ENCODE peak calls at places on chromosomes 2 and 18, in eight cellular contexts. M is uterus, O is fibroblast of pulmonary artery, G is transverse colon, Y is breast epithelium, P is IMR-90, L is epithelial cell of esophagus, Q is ascending aorta. U is an unnamed sample.

GRCh38 chr2:155815851-155816250 is 516.7 kb downstream of the NR4A2 start:
- DNase-seq in M (no peak), O (peak), G (no peak), Y (no peak), P (no peak), L (peak), Q (no peak), U (no peak)

GRCh38 chr18:41075212-41075611 is 879.8 kb upstream of the PIK3C3 start:
- DNase-seq in M (no peak), O (peak), G (no peak), Y (no peak), P (peak), L (peak), Q (no peak), U (peak)

GRCh38 chr2:70541481-70542020 is 12.1 kb downstream of the TGFA start:
- DNase-seq in M (no peak), O (no peak), G (no peak), Y (no peak), P (no peak), L (peak), Q (no peak), U (no peak)

GRCh38 chr2:71880846-71881610 is 266.6 kb downstream of the CYP26B1 start:
- DNase-seq in M (peak), O (peak), G (peak), Y (no peak), P (peak), L (peak), Q (peak), U (peak)

GRCh38 chr2:128499367-128500135 is 180.9 kb upstream of the HS6ST1 start:
- DNase-seq in M (no peak), O (no peak), G (no peak), Y (no peak), P (no peak), L (no peak), Q (peak), U (no peak)

GRCh38 chr2:55159037-55159651 is 72.9 kb downstream of the CLHC1 start:
- DNase-seq in M (no peak), O (no peak), G (no peak), Y (no peak), P (no peak), L (peak), Q (peak), U (peak)

GRCh38 chr2:23291274-23291673 is 93.7 kb upstream of the KLHL29 start:
- DNase-seq in M (peak), O (no peak), G (no peak), Y (no peak), P (no peak), L (peak), Q (no peak), U (no peak)

GRCh38 chr18:5879479-5879882 is 15.8 kb downstream of the TMEM200C start:
- DNase-seq in M (no peak), O (peak), G (no peak), Y (no peak), P (peak), L (peak), Q (no peak), U (peak)

GRCh38 chr2:3662239-3662638 is 4.2 kb downstream of the ALLC start:
- DNase-seq in M (no peak), O (no peak), G (no peak), Y (peak), P (no peak), L (no peak), Q (peak), U (no peak)

GRCh38 chr2:20618886-20619521 is 31.9 kb downstream of the HS1BP3 start:
- DNase-seq in M (no peak), O (no peak), G (peak), Y (peak), P (no peak), L (no peak), Q (no peak), U (no peak)

GRCh38 chr2:176753205-176753604 is 459.4 kb upstream of the HNRNPA3 start:
- DNase-seq in M (no peak), O (no peak), G (no peak), Y (no peak), P (no peak), L (no peak), Q (no peak), U (no peak)

GRCh38 chr2:27303093-27304025 is 4.9 kb downstream of the UCN start:
- DNase-seq in M (peak), O (peak), G (peak), Y (no peak), P (peak), L (peak), Q (no peak), U (peak)

GRCh38 chr2:40639294-40639693 is 187.4 kb upstream of the SLC8A1 start:
- DNase-seq in M (peak), O (no peak), G (peak), Y (no peak), P (no peak), L (no peak), Q (no peak), U (no peak)

GRCh38 chr2:40512246-40512645 is 60.4 kb upstream of the SLC8A1 start:
- DNase-seq in M (peak), O (peak), G (no peak), Y (no peak), P (no peak), L (no peak), Q (no peak), U (peak)

GRCh38 chr2:170887496-170888265 is 41.4 kb upstream of the GORASP2 start:
- DNase-seq in M (no peak), O (no peak), G (no peak), Y (no peak), P (no peak), L (no peak), Q (no peak), U (no peak)

GRCh38 chr2:208077286-208077685 is 47.0 kb downstream of the CRYGD start:
- DNase-seq in M (no peak), O (peak), G (no peak), Y (no peak), P (peak), L (no peak), Q (no peak), U (peak)

GRCh38 chr2:128202791-128203190 is 111.8 kb downstream of the UGGT1 start:
- DNase-seq in M (no peak), O (peak), G (no peak), Y (no peak), P (peak), L (no peak), Q (no peak), U (peak)

GRCh38 chr2:10504370-10504993 is 56.4 kb upstream of the ODC1 start:
- DNase-seq in M (no peak), O (no peak), G (no peak), Y (peak), P (no peak), L (no peak), Q (no peak), U (no peak)

GRCh38 chr18:8272254-8272653 is 337.0 kb upstream of the RAB12 start:
- DNase-seq in M (no peak), O (no peak), G (no peak), Y (no peak), P (no peak), L (no peak), Q (no peak), U (no peak)

GRCh38 chr2:177148477-177149154 is 64.0 kb upstream of the HNRNPA3 start:
- DNase-seq in M (peak), O (peak), G (peak), Y (peak), P (peak), L (peak), Q (peak), U (peak)

GRCh38 chr2:176653856-176654443 is 384.7 kb downstream of the MTX2 start:
- DNase-seq in M (peak), O (peak), G (peak), Y (no peak), P (peak), L (peak), Q (no peak), U (peak)

GRCh38 chr18:48227206-48227605 is 182.0 kb downstream of the ZBTB7C start:
- DNase-seq in M (no peak), O (no peak), G (no peak), Y (no peak), P (no peak), L (peak), Q (no peak), U (no peak)

GRCh38 chr2:174788291-174788929 is 24.1 kb upstream of the CHRNA1 start:
- DNase-seq in M (no peak), O (no peak), G (no peak), Y (no peak), P (peak), L (no peak), Q (no peak), U (no peak)

GRCh38 chr2:138209009-138209408 is 244.7 kb downstream of the HNMT start:
- DNase-seq in M (no peak), O (peak), G (no peak), Y (no peak), P (no peak), L (peak), Q (no peak), U (peak)

GRCh38 chr18:34594243-34594642 is 115.9 kb upstream of the DTNA start:
- DNase-seq in M (no peak), O (no peak), G (no peak), Y (no peak), P (no peak), L (no peak), Q (no peak), U (no peak)

GRCh38 chr18:34591920-34592444 is 118.1 kb upstream of the DTNA start:
- DNase-seq in M (no peak), O (no peak), G (no peak), Y (no peak), P (no peak), L (no peak), Q (no peak), U (no peak)

GRCh38 chr18:34592961-34593382 is 117.1 kb upstream of the DTNA start:
- DNase-seq in M (peak), O (peak), G (peak), Y (peak), P (peak), L (peak), Q (peak), U (peak)

GRCh38 chr18:34598136-34598635 is 111.9 kb upstream of the DTNA start:
- DNase-seq in M (no peak), O (no peak), G (no peak), Y (no peak), P (peak), L (no peak), Q (no peak), U (no peak)

DNA sequence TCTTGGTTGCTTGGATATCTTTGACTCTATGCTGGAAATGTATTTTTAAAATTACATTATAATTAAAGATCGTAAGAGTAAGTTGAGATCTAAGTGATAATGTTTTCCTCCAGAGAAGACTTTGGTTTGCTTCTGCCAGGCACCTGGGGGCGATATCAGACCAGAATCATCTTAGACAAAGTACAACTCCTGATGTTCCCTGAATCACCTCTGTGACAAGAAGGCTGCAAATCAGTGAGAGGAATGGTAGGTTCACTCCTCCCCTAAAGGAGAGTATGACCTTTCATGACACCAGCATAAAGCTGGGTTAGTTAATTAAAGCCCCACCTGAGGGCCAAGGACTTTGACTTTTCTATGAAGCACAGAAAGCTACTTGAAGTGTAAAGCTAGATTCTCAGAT is 114.4 kb upstream of the DTNA start:
- DNase-seq in M (no peak), O (peak), G (no peak), Y (no peak), P (peak), L (peak), Q (no peak), U (peak)
- TF ChIP-seq CTCF in M (peak), O (peak), G (no peak), Y (no peak), P (peak), L (peak), Q (no peak), U (peak)

GRCh38 chr2:37983719-37984118 is 58.6 kb downstream of the RMDN2 start:
- DNase-seq in M (no peak), O (no peak), G (no peak), Y (no peak), P (no peak), L (no peak), Q (no peak), U (no peak)

GRCh38 chr2:37984176-37984575 is 59.1 kb downstream of the RMDN2 start:
- DNase-seq in M (no peak), O (no peak), G (no peak), Y (no peak), P (no peak), L (no peak), Q (no peak), U (no peak)

GRCh38 chr2:37982847-37983246 is 57.8 kb downstream of the RMDN2 start:
- DNase-seq in M (no peak), O (no peak), G (no peak), Y (no peak), P (no peak), L (no peak), Q (no peak), U (no peak)

GRCh38 chr2:37984589-37984988 is 59.5 kb downstream of the RMDN2 start:
- DNase-seq in M (no peak), O (peak), G (no peak), Y (no peak), P (peak), L (peak), Q (no peak), U (peak)

DNA sequence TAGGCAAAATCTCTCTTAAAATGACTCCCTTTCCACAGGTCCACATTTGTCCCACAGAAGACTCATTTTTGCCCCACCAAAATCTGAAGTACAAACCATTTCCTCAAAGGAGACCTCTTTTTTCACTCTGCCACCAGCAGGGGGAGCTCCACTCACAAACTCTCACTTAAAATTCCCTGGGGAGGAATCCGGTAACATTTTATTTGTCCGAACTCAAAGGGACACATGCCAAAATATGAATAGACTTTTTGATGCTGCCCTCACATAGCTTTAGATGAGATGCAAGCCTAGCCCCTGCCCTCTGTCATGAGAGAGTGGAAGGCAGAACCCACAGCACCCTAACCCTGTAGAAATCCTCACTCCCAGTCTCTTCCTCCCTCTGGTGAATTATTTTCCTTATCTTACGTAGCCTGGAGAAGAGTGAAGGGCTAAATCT is 57.1 kb downstream of the RMDN2 start:
- DNase-seq in M (peak), O (peak), G (peak), Y (peak), P (peak), L (peak), Q (peak), U (peak)
- H3K4me3 ChIP-seq in M (no peak), O (peak), G (no peak), Y (no peak), P (no peak), L (no peak), Q (no peak), U (no peak)

GRCh38 chr18:11553098-11553940 is 56.1 kb upstream of the SLC35G4 start:
- DNase-seq in M (no peak), O (peak), G (no peak), Y (no peak), P (peak), L (peak), Q (no peak), U (peak)

GRCh38 chr18:11548367-11548766 is 61.0 kb upstream of the SLC35G4 start:
- DNase-seq in M (no peak), O (no peak), G (no peak), Y (no peak), P (no peak), L (no peak), Q (no peak), U (peak)

GRCh38 chr18:11544060-11544633 is 65.2 kb upstream of the SLC35G4 start:
- DNase-seq in M (no peak), O (no peak), G (no peak), Y (no peak), P (no peak), L (no peak), Q (no peak), U (no peak)

GRCh38 chr18:11548940-11549551 is 60.4 kb upstream of the SLC35G4 start:
- DNase-seq in M (no peak), O (no peak), G (no peak), Y (no peak), P (no peak), L (no peak), Q (no peak), U (no peak)
- TF ChIP-seq CTCF in M (no peak), O (no peak), G (no peak), Y (no peak), P (no peak), L (no peak), Q (no peak), U (no peak)

GRCh38 chr2:201773990-201774389 is 6.7 kb downstream of the ALS2 start:
- DNase-seq in M (no peak), O (no peak), G (no peak), Y (no peak), P (no peak), L (no peak), Q (no peak), U (no peak)

GRCh38 chr2:201768918-201769317 is 11.8 kb downstream of the ALS2 start:
- DNase-seq in M (no peak), O (peak), G (no peak), Y (no peak), P (peak), L (no peak), Q (no peak), U (peak)

GRCh38 chr2:201774546-201774945 is 6.2 kb downstream of the ALS2 start:
- DNase-seq in M (no peak), O (no peak), G (no peak), Y (no peak), P (peak), L (no peak), Q (no peak), U (no peak)

GRCh38 chr2:201765799-201766198 is 14.9 kb downstream of the ALS2 start:
- DNase-seq in M (no peak), O (no peak), G (no peak), Y (no peak), P (no peak), L (no peak), Q (no peak), U (no peak)

GRCh38 chr2:201769664-201770373 is 10.9 kb downstream of the ALS2 start:
- DNase-seq in M (no peak), O (no peak), G (no peak), Y (no peak), P (no peak), L (no peak), Q (no peak), U (no peak)
- H3K4me3 ChIP-seq in M (no peak), O (no peak), G (no peak), Y (no peak), P (no peak), L (no peak), Q (no peak), U (no peak)

GRCh38 chr2:151974997-151975396 is 123.8 kb downstream of the CACNB4 start:
- DNase-seq in M (no peak), O (no peak), G (no peak), Y (no peak), P (no peak), L (no peak), Q (no peak), U (no peak)
- TF ChIP-seq CTCF in M (no peak), O (no peak), G (no peak), Y (no peak), P (no peak), L (no peak), Q (no peak), U (no peak)

GRCh38 chr2:68438455-68439303 is 28.4 kb downstream of the FBXO48 start:
- DNase-seq in M (no peak), O (no peak), G (no peak), Y (no peak), P (no peak), L (no peak), Q (no peak), U (no peak)

GRCh38 chr2:68436270-68436669 is 30.8 kb downstream of the FBXO48 start:
- DNase-seq in M (no peak), O (peak), G (no peak), Y (no peak), P (peak), L (no peak), Q (no peak), U (no peak)

GRCh38 chr2:68441994-68442322 is 25.1 kb downstream of the FBXO48 start:
- DNase-seq in M (no peak), O (no peak), G (no peak), Y (no peak), P (no peak), L (no peak), Q (no peak), U (no peak)

GRCh38 chr2:68447118-68447517 is 20.0 kb downstream of the FBXO48 start:
- DNase-seq in M (no peak), O (no peak), G (no peak), Y (no peak), P (no peak), L (no peak), Q (no peak), U (no peak)

DNA sequence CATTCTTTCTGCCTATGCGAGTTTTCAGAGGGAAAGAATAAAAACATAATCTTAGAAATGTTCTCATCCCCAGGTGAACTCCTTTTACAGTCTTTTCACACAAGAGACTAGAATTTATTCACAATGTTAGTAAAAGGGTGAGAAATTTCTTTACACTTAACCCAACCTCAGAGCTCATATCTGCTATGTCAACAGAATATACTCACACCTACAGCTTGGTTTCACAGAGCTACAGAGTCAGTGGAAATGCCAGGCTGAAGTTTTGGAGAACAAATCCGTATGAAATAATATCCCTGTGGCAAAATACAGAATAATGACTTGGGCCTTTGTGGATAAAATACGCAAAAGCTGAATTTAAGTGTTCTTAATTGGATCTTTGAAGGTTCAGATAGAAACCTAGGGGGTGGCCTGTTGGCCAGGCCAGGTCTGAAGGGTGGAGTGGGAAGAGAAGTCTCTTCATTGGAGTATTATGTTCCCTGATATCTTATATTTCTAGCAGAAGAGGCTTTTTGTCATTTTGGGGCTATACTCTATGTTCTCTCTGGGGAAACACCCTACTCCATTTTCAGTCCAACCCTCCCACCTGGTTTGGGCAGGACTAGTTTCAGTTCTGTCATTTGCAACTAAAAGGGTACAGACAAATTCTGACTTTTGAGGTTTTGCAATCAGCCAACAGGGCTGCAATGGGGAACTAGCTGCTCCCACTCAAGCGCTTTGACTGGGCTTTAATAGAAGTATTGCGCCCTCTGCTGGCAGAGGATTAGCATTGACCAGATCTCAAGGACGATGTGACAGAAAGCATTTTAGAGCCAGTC is 25.7 kb downstream of the FBXO48 start:
- DNase-seq in M (peak), O (peak), G (peak), Y (no peak), P (peak), L (peak), Q (peak), U (peak)
- H3K4me3 ChIP-seq in M (no peak), O (no peak), G (no peak), Y (no peak), P (no peak), L (no peak), Q (no peak), U (no peak)